ENCODE peak calls at places on chromosomes 3 and 15, in ten cellular contexts. C is cardiac muscle cell, U is DND-41, D is thyroid gland, Y is transverse colon, G is psoas muscle, B is lower lobe of right lung, L is mesenchymal stem cell, K is WERI-Rb-1, A is aorta. M is an unnamed sample. For H3K9me3 and H3K27me3, the result is how much of the 10 kb centered on the place peaks cover.

GRCh38 chr15:47293763-47294162 is 423.5 kb upstream of the SEMA6D start:
- DNase-seq in K (no peak), A (peak), G (peak), Y (peak), L (peak), C (no peak), U (no peak), B (peak), D (peak), M (no peak)

GRCh38 chr15:95603802-95604201 is 726.7 kb upstream of the NR2F2 start:
- DNase-seq in C (no peak), L (no peak), G (no peak), B (no peak), K (no peak), A (no peak), U (no peak), D (no peak), Y (no peak), M (no peak)

GRCh38 chr3:42829628-42830436 is 20.6 kb downstream of the ACKR2 start:
- DNase-seq in Y (no peak), L (no peak), A (no peak), U (no peak), D (no peak), K (no peak), C (no peak), B (no peak), G (no peak), M (no peak)

GRCh38 chr15:37221671-37222207 is 121.4 kb upstream of the MEIS2 start:
- DNase-seq in Y (no peak), U (no peak), A (no peak), K (peak), B (no peak), D (no peak), L (no peak), C (no peak), G (no peak), M (no peak)

GRCh38 chr3:120095226-120096165 is 1.2 kb upstream of the GSK3B start:
- DNase-seq in K (peak), A (peak), B (peak), D (peak), U (peak), C (peak), L (peak), G (peak), Y (peak), M (peak)

GRCh38 chr3:4826237-4827100 is 152.8 kb upstream of the BHLHE40 start:
- DNase-seq in L (no peak), U (no peak), C (no peak), B (peak), A (peak), D (peak), K (no peak), G (peak), Y (peak), M (no peak)

GRCh38 chr3:177371903-177372302 is 174.6 kb upstream of the TBL1XR1 start:
- DNase-seq in C (no peak), L (no peak), K (no peak), D (peak), B (no peak), Y (no peak), U (no peak), A (no peak), G (no peak), M (no peak)

GRCh38 chr3:45480218-45480617 is 91.8 kb downstream of the LARS2 start:
- DNase-seq in D (peak), A (no peak), L (peak), Y (peak), U (no peak), C (no peak), B (no peak), G (no peak), K (no peak), M (no peak)

GRCh38 chr15:45083223-45083622 is 30.7 kb downstream of the DUOX2 start:
- DNase-seq in A (no peak), L (no peak), G (no peak), C (no peak), U (no peak), B (no peak), Y (no peak), K (no peak), D (no peak), M (no peak)

GRCh38 chr3:50418845-50419244 is 59.5 kb upstream of the TMEM115 start:
- DNase-seq in D (no peak), L (no peak), G (no peak), C (no peak), Y (no peak), K (peak), B (no peak), U (no peak), A (no peak), M (no peak)

GRCh38 chr3:138477801-138478200 is 43.4 kb downstream of the ESYT3 start:
- DNase-seq in D (no peak), G (no peak), C (no peak), A (no peak), U (no peak), Y (no peak), L (no peak), B (no peak), K (no peak), M (no peak)

GRCh38 chr15:57618325-57618724 is 26.6 kb downstream of the MYZAP start:
- DNase-seq in A (no peak), G (no peak), K (no peak), D (no peak), U (no peak), L (no peak), Y (no peak), C (no peak), B (no peak), M (no peak)

GRCh38 chr15:90465930-90466567 is 63.7 kb upstream of the CRTC3 start:
- DNase-seq in A (no peak), D (no peak), K (no peak), U (no peak), B (no peak), G (no peak), Y (no peak), C (no peak), L (no peak), M (no peak)

GRCh38 chr15:24916305-24917009 is 38.3 kb upstream of the SNRPN start:
- DNase-seq in L (no peak), K (no peak), C (no peak), B (no peak), Y (no peak), G (no peak), D (no peak), U (peak), A (no peak), M (peak)
- H3K9me3 ChIP-seq in L (under half), K (under half), C (under half), B (under half), Y (under half), G (under half), D (under half), U (under half), A (under half), M (under half)

GRCh38 chr3:65877160-65877559 is 161.6 kb downstream of the MAGI1 start:
- DNase-seq in K (no peak), G (no peak), C (no peak), L (no peak), U (no peak), B (no peak), A (no peak), D (no peak), Y (no peak), M (no peak)

GRCh38 chr3:65876028-65876420 is 162.7 kb downstream of the MAGI1 start:
- DNase-seq in A (no peak), B (no peak), C (no peak), Y (no peak), L (no peak), D (no peak), U (no peak), G (no peak), K (no peak), M (no peak)

GRCh38 chr3:65873028-65873427 is 165.7 kb downstream of the MAGI1 start:
- DNase-seq in K (peak), C (peak), L (no peak), D (no peak), U (no peak), Y (no peak), G (no peak), B (no peak), A (no peak), M (no peak)

GRCh38 chr3:65873869-65874268 is 164.8 kb downstream of the MAGI1 start:
- DNase-seq in A (no peak), C (no peak), D (no peak), K (no peak), B (no peak), L (no peak), Y (no peak), U (no peak), G (no peak), M (no peak)

GRCh38 chr3:65875395-65876027 is 163.2 kb downstream of the MAGI1 start:
- DNase-seq in B (no peak), K (no peak), Y (no peak), G (no peak), L (no peak), U (no peak), A (no peak), D (no peak), C (no peak), M (no peak)
- H3K27me3 ChIP-seq in B (under half), K (under half), Y (under half), G (under half), L (under half), U (under half), A (under half), D (under half), C (under half), M (under half)

DNA sequence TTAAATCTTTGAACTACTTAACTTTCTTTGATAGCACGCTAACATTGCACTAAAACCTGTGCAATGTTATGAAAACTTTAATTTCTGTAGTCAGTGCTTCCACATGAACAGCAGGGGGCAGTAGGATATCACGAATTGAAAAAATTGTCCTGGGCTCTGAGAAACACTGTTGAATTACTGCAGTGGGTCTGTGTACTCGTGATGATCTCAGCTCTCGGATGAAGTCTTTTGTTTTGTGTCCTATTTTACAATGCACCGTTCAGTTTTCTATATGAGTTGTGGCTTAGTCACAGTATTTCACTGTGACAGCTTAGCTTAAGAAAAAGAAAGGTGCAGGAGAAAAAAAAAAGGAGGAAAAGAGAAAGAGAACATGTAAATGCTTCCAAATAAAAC is 141.3 kb upstream of the CCDC54 start:
- DNase-seq in B (no peak), L (peak), C (peak), A (no peak), Y (peak), D (peak), U (peak), G (no peak), K (peak), M (peak)
- H3K4me3 ChIP-seq in B (peak), L (peak), C (no peak), A (peak), Y (peak), D (peak), U (no peak), G (peak), K (peak), M (peak)

GRCh38 chr15:59303136-59303535 is 69.5 kb downstream of the MYO1E start:
- DNase-seq in L (no peak), D (no peak), C (no peak), Y (no peak), K (no peak), A (no peak), B (no peak), U (no peak), G (no peak), M (no peak)
- H3K9me3 ChIP-seq in L (under half), D (under half), C (under half), Y (under half), K (under half), A (under half), B (under half), U (under half), G (under half), M (under half)